ENCODE peak calls at places on chromosomes 4 and X, in nine cellular contexts. One of them, this sample, is unnamed. For H3K4me1, the result is how much of the 10 kb centered on the place peaks cover.

GRCh38 chrX:111339212-111339611 is 68.9 kb upstream of the CAPN6 start:
- DNase-seq in hepatocyte: no peak
- DNase-seq in right cardiac atrium: no peak
- DNase-seq in body of pancreas: no peak
- DNase-seq in transverse colon: no peak
- DNase-seq in mesenchymal stem cell: no peak
- DNase-seq in naive thymus-derived CD4-positive, alpha-beta T cell: no peak
- DNase-seq in endothelial cell of umbilical vein: no peak
- DNase-seq in aorta: no peak
- DNase-seq in this sample: no peak

GRCh38 chr4:90904018-90904417 is 776.8 kb downstream of the CCSER1 start:
- DNase-seq in aorta: no peak
- DNase-seq in body of pancreas: no peak
- DNase-seq in endothelial cell of umbilical vein: peak
- DNase-seq in naive thymus-derived CD4-positive, alpha-beta T cell: no peak
- DNase-seq in transverse colon: no peak
- DNase-seq in right cardiac atrium: no peak
- DNase-seq in mesenchymal stem cell: no peak
- DNase-seq in hepatocyte: no peak
- DNase-seq in this sample: no peak

GRCh38 chr4:173917255-173917960 is 366.1 kb downstream of the FBXO8 start:
- DNase-seq in body of pancreas: no peak
- DNase-seq in endothelial cell of umbilical vein: no peak
- DNase-seq in naive thymus-derived CD4-positive, alpha-beta T cell: no peak
- DNase-seq in mesenchymal stem cell: peak
- DNase-seq in aorta: no peak
- DNase-seq in hepatocyte: no peak
- DNase-seq in transverse colon: no peak
- DNase-seq in right cardiac atrium: no peak
- DNase-seq in this sample: no peak

GRCh38 chr4:77852892-77853495 is 9.6 kb upstream of the MRPL1 start:
- DNase-seq in aorta: no peak
- DNase-seq in right cardiac atrium: no peak
- DNase-seq in endothelial cell of umbilical vein: no peak
- DNase-seq in naive thymus-derived CD4-positive, alpha-beta T cell: peak
- DNase-seq in hepatocyte: no peak
- DNase-seq in body of pancreas: no peak
- DNase-seq in mesenchymal stem cell: no peak
- DNase-seq in transverse colon: peak
- DNase-seq in this sample: no peak

GRCh38 chrX:24020280-24020876 is 6.6 kb downstream of the KLHL15 start:
- DNase-seq in aorta: no peak
- DNase-seq in right cardiac atrium: no peak
- DNase-seq in body of pancreas: no peak
- DNase-seq in naive thymus-derived CD4-positive, alpha-beta T cell: no peak
- DNase-seq in mesenchymal stem cell: peak
- DNase-seq in endothelial cell of umbilical vein: no peak
- DNase-seq in transverse colon: no peak
- DNase-seq in hepatocyte: no peak
- DNase-seq in this sample: no peak

GRCh38 chrX:30570505-30570904 is 7.1 kb downstream of the TASL start:
- DNase-seq in body of pancreas: no peak
- DNase-seq in aorta: no peak
- DNase-seq in mesenchymal stem cell: peak
- DNase-seq in transverse colon: no peak
- DNase-seq in right cardiac atrium: no peak
- DNase-seq in naive thymus-derived CD4-positive, alpha-beta T cell: no peak
- DNase-seq in endothelial cell of umbilical vein: peak
- DNase-seq in hepatocyte: peak
- DNase-seq in this sample: no peak

GRCh38 chr4:164876680-164877324 is at the start of gene APELA:
- DNase-seq in transverse colon: no peak
- DNase-seq in aorta: no peak
- DNase-seq in mesenchymal stem cell: peak
- DNase-seq in right cardiac atrium: no peak
- DNase-seq in naive thymus-derived CD4-positive, alpha-beta T cell: no peak
- DNase-seq in body of pancreas: no peak
- DNase-seq in endothelial cell of umbilical vein: no peak
- DNase-seq in hepatocyte: peak
- DNase-seq in this sample: no peak

GRCh38 chr4:14294611-14295010 is 667.1 kb upstream of the BOD1L1 start:
- DNase-seq in right cardiac atrium: no peak
- DNase-seq in body of pancreas: no peak
- DNase-seq in aorta: no peak
- DNase-seq in mesenchymal stem cell: no peak
- DNase-seq in naive thymus-derived CD4-positive, alpha-beta T cell: no peak
- DNase-seq in hepatocyte: no peak
- DNase-seq in transverse colon: no peak
- DNase-seq in endothelial cell of umbilical vein: no peak
- DNase-seq in this sample: no peak

GRCh38 chr4:85368932-85369331 is 106.0 kb upstream of the ARHGAP24 start:
- DNase-seq in endothelial cell of umbilical vein: no peak
- DNase-seq in hepatocyte: no peak
- DNase-seq in aorta: no peak
- DNase-seq in transverse colon: no peak
- DNase-seq in naive thymus-derived CD4-positive, alpha-beta T cell: no peak
- DNase-seq in right cardiac atrium: no peak
- DNase-seq in mesenchymal stem cell: no peak
- DNase-seq in body of pancreas: no peak
- DNase-seq in this sample: no peak

GRCh38 chr4:184386271-184386781 is 88.0 kb downstream of the IRF2 start:
- DNase-seq in mesenchymal stem cell: no peak
- DNase-seq in naive thymus-derived CD4-positive, alpha-beta T cell: no peak
- DNase-seq in aorta: no peak
- DNase-seq in hepatocyte: peak
- DNase-seq in body of pancreas: no peak
- DNase-seq in right cardiac atrium: no peak
- DNase-seq in endothelial cell of umbilical vein: no peak
- DNase-seq in transverse colon: peak
- DNase-seq in this sample: no peak

GRCh38 chr4:184384810-184385557 is 89.4 kb downstream of the IRF2 start:
- DNase-seq in transverse colon: no peak
- DNase-seq in mesenchymal stem cell: no peak
- DNase-seq in hepatocyte: no peak
- DNase-seq in naive thymus-derived CD4-positive, alpha-beta T cell: no peak
- DNase-seq in aorta: no peak
- DNase-seq in body of pancreas: no peak
- DNase-seq in endothelial cell of umbilical vein: no peak
- DNase-seq in right cardiac atrium: no peak
- DNase-seq in this sample: no peak

GRCh38 chr4:184387351-184387750 is 87.0 kb downstream of the IRF2 start:
- DNase-seq in body of pancreas: no peak
- DNase-seq in endothelial cell of umbilical vein: no peak
- DNase-seq in naive thymus-derived CD4-positive, alpha-beta T cell: no peak
- DNase-seq in right cardiac atrium: no peak
- DNase-seq in transverse colon: no peak
- DNase-seq in mesenchymal stem cell: no peak
- DNase-seq in aorta: no peak
- DNase-seq in hepatocyte: no peak
- DNase-seq in this sample: no peak

GRCh38 chr4:184384056-184384809 is 90.1 kb downstream of the IRF2 start:
- DNase-seq in naive thymus-derived CD4-positive, alpha-beta T cell: no peak
- DNase-seq in right cardiac atrium: no peak
- DNase-seq in transverse colon: peak
- DNase-seq in body of pancreas: peak
- DNase-seq in hepatocyte: peak
- DNase-seq in aorta: peak
- DNase-seq in mesenchymal stem cell: peak
- DNase-seq in endothelial cell of umbilical vein: peak
- DNase-seq in this sample: no peak

DNA sequence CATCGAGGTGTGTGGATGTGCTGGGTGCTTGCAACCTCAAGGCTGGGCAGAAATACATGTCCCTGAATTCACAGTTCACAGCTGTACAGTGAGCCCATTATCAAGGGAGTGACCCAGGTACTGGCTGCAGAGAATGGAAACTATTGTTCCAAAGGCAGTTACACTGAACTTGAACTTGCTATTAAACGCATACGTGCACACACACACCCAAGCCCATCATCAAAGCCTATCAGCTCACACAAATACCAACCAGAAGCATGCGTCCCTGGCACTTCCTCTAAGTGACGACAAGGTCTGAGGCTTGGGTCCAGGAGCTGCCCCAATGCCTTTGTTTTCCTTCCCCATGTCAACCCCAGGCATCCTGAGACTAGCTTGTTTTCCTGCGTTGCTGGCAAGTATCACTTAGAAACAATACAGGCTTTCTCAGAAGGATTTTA is 88.6 kb downstream of the IRF2 start:
- DNase-seq in right cardiac atrium: no peak
- DNase-seq in mesenchymal stem cell: no peak
- DNase-seq in endothelial cell of umbilical vein: peak
- DNase-seq in hepatocyte: peak
- DNase-seq in aorta: peak
- DNase-seq in transverse colon: peak
- DNase-seq in body of pancreas: no peak
- DNase-seq in naive thymus-derived CD4-positive, alpha-beta T cell: no peak
- DNase-seq in this sample: no peak
- H3K4me1 ChIP-seq in right cardiac atrium: under half
- H3K4me1 ChIP-seq in mesenchymal stem cell: under half
- H3K4me1 ChIP-seq in endothelial cell of umbilical vein: half or more
- H3K4me1 ChIP-seq in hepatocyte: half or more
- H3K4me1 ChIP-seq in aorta: under half
- H3K4me1 ChIP-seq in transverse colon: half or more
- H3K4me1 ChIP-seq in body of pancreas: under half
- H3K4me1 ChIP-seq in naive thymus-derived CD4-positive, alpha-beta T cell: under half
- H3K4me1 ChIP-seq in this sample: half or more

GRCh38 chr4:145099653-145100052 is 1.5 kb downstream of the ABCE1 start:
- DNase-seq in hepatocyte: no peak
- DNase-seq in mesenchymal stem cell: no peak
- DNase-seq in transverse colon: no peak
- DNase-seq in aorta: no peak
- DNase-seq in endothelial cell of umbilical vein: peak
- DNase-seq in naive thymus-derived CD4-positive, alpha-beta T cell: no peak
- DNase-seq in body of pancreas: no peak
- DNase-seq in right cardiac atrium: no peak
- DNase-seq in this sample: no peak
- H3K4me3 ChIP-seq in hepatocyte: peak
- H3K4me3 ChIP-seq in mesenchymal stem cell: no peak
- H3K4me3 ChIP-seq in transverse colon: no peak
- H3K4me3 ChIP-seq in aorta: peak
- H3K4me3 ChIP-seq in endothelial cell of umbilical vein: peak
- H3K4me3 ChIP-seq in naive thymus-derived CD4-positive, alpha-beta T cell: peak
- H3K4me3 ChIP-seq in body of pancreas: no peak
- H3K4me3 ChIP-seq in right cardiac atrium: peak
- H3K4me3 ChIP-seq in this sample: no peak

DNA sequence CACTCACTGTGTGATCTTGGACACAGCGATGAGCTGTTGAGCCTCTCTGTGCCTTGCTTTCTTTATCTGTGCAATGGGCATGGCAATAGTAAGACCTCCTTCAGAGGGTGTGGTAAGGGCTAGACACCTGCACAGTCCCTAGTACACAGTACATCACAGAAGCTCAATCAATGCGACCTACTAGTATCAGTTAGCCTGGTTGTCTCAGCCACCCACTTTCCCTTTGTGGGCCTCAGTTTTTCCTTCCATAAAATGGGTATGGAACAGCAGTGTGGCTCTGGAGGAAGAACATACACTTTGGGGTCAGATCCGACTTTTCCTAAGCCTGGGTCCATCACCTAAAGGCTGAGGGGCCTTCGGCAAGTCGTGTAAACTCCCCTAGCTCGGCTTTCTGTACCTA is 3.5 kb upstream of the HTRA3 start:
- DNase-seq in body of pancreas: no peak
- DNase-seq in mesenchymal stem cell: no peak
- DNase-seq in hepatocyte: no peak
- DNase-seq in right cardiac atrium: no peak
- DNase-seq in aorta: no peak
- DNase-seq in transverse colon: no peak
- DNase-seq in naive thymus-derived CD4-positive, alpha-beta T cell: no peak
- DNase-seq in endothelial cell of umbilical vein: no peak
- DNase-seq in this sample: no peak
- H3K4me1 ChIP-seq in body of pancreas: under half
- H3K4me1 ChIP-seq in mesenchymal stem cell: under half
- H3K4me1 ChIP-seq in hepatocyte: under half
- H3K4me1 ChIP-seq in right cardiac atrium: under half
- H3K4me1 ChIP-seq in aorta: under half
- H3K4me1 ChIP-seq in transverse colon: under half
- H3K4me1 ChIP-seq in naive thymus-derived CD4-positive, alpha-beta T cell: under half
- H3K4me1 ChIP-seq in endothelial cell of umbilical vein: under half
- H3K4me1 ChIP-seq in this sample: under half

DNA sequence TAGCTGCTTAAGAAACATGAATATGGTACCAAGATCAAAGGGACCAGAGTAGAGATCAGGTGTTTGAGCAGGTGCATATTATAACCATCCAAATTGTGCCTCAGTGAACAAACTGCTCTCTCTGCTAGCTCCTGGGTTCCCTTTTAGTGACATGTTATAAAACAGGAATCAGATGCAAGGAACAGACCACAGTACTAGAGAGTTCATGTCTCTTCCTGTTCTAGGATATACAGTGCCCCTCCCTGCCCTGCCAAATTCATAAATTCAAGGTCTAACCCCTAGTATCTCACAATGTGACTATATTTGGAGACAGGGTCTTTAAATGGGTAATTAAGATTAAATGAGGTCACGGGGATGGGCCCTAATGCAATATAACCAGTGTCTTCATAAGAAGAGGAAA is 82.7 kb downstream of the RBM47 start:
- DNase-seq in transverse colon: no peak
- DNase-seq in endothelial cell of umbilical vein: no peak
- DNase-seq in hepatocyte: no peak
- DNase-seq in right cardiac atrium: no peak
- DNase-seq in aorta: no peak
- DNase-seq in naive thymus-derived CD4-positive, alpha-beta T cell: no peak
- DNase-seq in mesenchymal stem cell: no peak
- DNase-seq in body of pancreas: no peak
- DNase-seq in this sample: no peak
- H3K4me3 ChIP-seq in transverse colon: no peak
- H3K4me3 ChIP-seq in endothelial cell of umbilical vein: no peak
- H3K4me3 ChIP-seq in hepatocyte: no peak
- H3K4me3 ChIP-seq in right cardiac atrium: no peak
- H3K4me3 ChIP-seq in aorta: no peak
- H3K4me3 ChIP-seq in naive thymus-derived CD4-positive, alpha-beta T cell: no peak
- H3K4me3 ChIP-seq in mesenchymal stem cell: no peak
- H3K4me3 ChIP-seq in body of pancreas: no peak
- H3K4me3 ChIP-seq in this sample: no peak